ENCODE peak calls at places on chromosome 6, in four cellular contexts. K, Q, G and P are unnamed samples.

GRCh38 chr6:157710604-157711003 is 112.4 kb upstream of the SNX9 start:
- DNase-seq in K (no peak), Q (peak), G (no peak), P (peak)

GRCh38 chr6:128696651-128697391 is 176.4 kb upstream of the PTPRK start:
- DNase-seq in K (no peak), Q (peak), G (no peak), P (peak)

GRCh38 chr6:135144678-135145508 is 36.2 kb upstream of the MYB start:
- DNase-seq in K (no peak), Q (peak), G (peak), P (peak)

GRCh38 chr6:50846109-50846859 is 27.6 kb downstream of the TFAP2B start:
- DNase-seq in K (no peak), Q (no peak), G (no peak), P (no peak)

GRCh38 chr6:86192123-86192522 is 549.4 kb upstream of the SYNCRIP start:
- DNase-seq in K (no peak), Q (no peak), G (no peak), P (no peak)

GRCh38 chr6:36064770-36065396 is 37.3 kb downstream of the MAPK14 start:
- DNase-seq in K (no peak), Q (no peak), G (no peak), P (no peak)

GRCh38 chr6:104995989-104996617 is 39.2 kb downstream of the LIN28B start:
- DNase-seq in K (no peak), Q (no peak), G (no peak), P (peak)

GRCh38 chr6:28000351-28001045 is 43.5 kb downstream of the OR2B6 start:
- DNase-seq in K (no peak), Q (no peak), G (no peak), P (no peak)

GRCh38 chr6:74749211-74750142 is 456.4 kb downstream of the COL12A1 start:
- DNase-seq in K (no peak), Q (no peak), G (no peak), P (peak)

GRCh38 chr6:113871975-113872374 is 14.8 kb downstream of the MARCKS start:
- DNase-seq in K (no peak), Q (no peak), G (no peak), P (no peak)

GRCh38 chr6:67102743-67103142 is 1395.7 kb upstream of the EYS start:
- DNase-seq in K (no peak), Q (no peak), G (no peak), P (peak)

GRCh38 chr6:14981960-14982359 is 263.9 kb upstream of the JARID2 start:
- DNase-seq in K (no peak), Q (no peak), G (no peak), P (no peak)

GRCh38 chr6:142207265-142207877 is 60.3 kb downstream of the VTA1 start:
- DNase-seq in K (no peak), Q (peak), G (peak), P (peak)

GRCh38 chr6:53796791-53797190 is 2.0 kb downstream of the LRRC1 start:
- DNase-seq in K (no peak), Q (no peak), G (no peak), P (peak)

GRCh38 chr6:36851149-36851614 is 11.9 kb upstream of the CPNE5 start:
- DNase-seq in K (peak), Q (peak), G (peak), P (peak)

GRCh38 chr6:158262082-158262481 is 50.2 kb upstream of the TULP4 start:
- DNase-seq in K (no peak), Q (no peak), G (no peak), P (no peak)

GRCh38 chr6:143941852-143942627 is 66.0 kb downstream of the PLAGL1 start:
- DNase-seq in K (peak), Q (peak), G (peak), P (peak)

GRCh38 chr6:111871207-111871606 is 2.0 kb downstream of the FYN start:
- DNase-seq in K (no peak), Q (peak), G (peak), P (no peak)

GRCh38 chr6:11033825-11034224 is 10.3 kb downstream of the ELOVL2 start:
- DNase-seq in K (no peak), Q (peak), G (no peak), P (peak)

GRCh38 chr6:129893513-129894098 is 32.5 kb upstream of the TMEM244 start:
- DNase-seq in K (no peak), Q (no peak), G (peak), P (peak)

GRCh38 chr6:26071135-26071534 is 16.1 kb upstream of the HFE start:
- DNase-seq in K (no peak), Q (peak), G (no peak), P (no peak)

GRCh38 chr6:170405311-170405975 is 98.9 kb downstream of the FAM120B start:
- DNase-seq in K (no peak), Q (peak), G (no peak), P (peak)

GRCh38 chr6:151409260-151409659 is 17.9 kb upstream of the ZBTB2 start:
- DNase-seq in K (no peak), Q (no peak), G (no peak), P (no peak)

GRCh38 chr6:154410619-154411044 is 54.0 kb upstream of the IPCEF1 start:
- DNase-seq in K (peak), Q (peak), G (peak), P (peak)

GRCh38 chr6:165717732-165718465 is 54.9 kb upstream of the PDE10A start:
- DNase-seq in K (no peak), Q (peak), G (no peak), P (peak)

GRCh38 chr6:30898750-30899360 is 9.2 kb upstream of the GTF2H4 start:
- DNase-seq in K (no peak), Q (no peak), G (no peak), P (no peak)

GRCh38 chr6:38016824-38017223 is 197.3 kb downstream of the ZFAND3 start:
- DNase-seq in K (no peak), Q (no peak), G (no peak), P (no peak)

GRCh38 chr6:40907198-40907701 is 131.8 kb downstream of the UNC5CL start:
- DNase-seq in K (peak), Q (peak), G (no peak), P (no peak)

GRCh38 chr6:142302427-142303190 is 802 bp downstream of the ADGRG6 start:
- DNase-seq in K (no peak), Q (no peak), G (no peak), P (no peak)

GRCh38 chr6:69801225-69801624 is 4.4 kb upstream of the LMBRD1 start:
- DNase-seq in K (no peak), Q (no peak), G (no peak), P (no peak)

GRCh38 chr6:20688710-20689500 is 154.6 kb downstream of the CDKAL1 start:
- DNase-seq in K (no peak), Q (peak), G (peak), P (peak)

GRCh38 chr6:64280569-64280968 is 645.0 kb downstream of the PHF3 start:
- DNase-seq in K (no peak), Q (no peak), G (no peak), P (peak)